ENCODE peak calls at places on chromosomes 5 and 9, in six cellular contexts. D is astrocyte of the cerebellum, Z is H7, U is heart right ventricle, E is uterus, I is hepatocyte. J is an unnamed sample.
A peak's percentile ranks its signal among the peaks of the same experiment; 100 is the strongest.

GRCh38 chr9:93149361-93149760 is 15.3 kb upstream of the NINJ1 start:
- DNase-seq in Z (no peak), E (no peak), D (no peak), U (no peak), I (no peak), J (no peak)

GRCh38 chr9:92484563-92484962 is 2.3 kb upstream of the ASPN start:
- DNase-seq in U (no peak), I (no peak), Z (no peak), D (no peak), E (no peak), J (no peak)

GRCh38 chr9:92384373-92384772 is 20.0 kb downstream of the OGN start:
- DNase-seq in D (no peak), E (no peak), I (no peak), Z (no peak), U (no peak), J (no peak)

GRCh38 chr5:37557734-37558293 is 178.7 kb downstream of the WDR70 start:
- DNase-seq in I (no peak), U (no peak), Z (no peak), E (no peak), D (no peak), J (no peak)

GRCh38 chr5:1159774-1160406 is 41.5 kb upstream of the SLC6A19 start:
- DNase-seq in U (no peak), D (no peak), I (no peak), Z (no peak), E (no peak), J (no peak)

GRCh38 chr5:53311661-53312060 is 168.8 kb upstream of the FST start:
- DNase-seq in D (no peak), E (no peak), Z (no peak), U (no peak), I (no peak), J (no peak)

GRCh38 chr9:33687779-33688178 is 107.6 kb upstream of the PRSS3 start:
- DNase-seq in U (no peak), E (no peak), I (peak; percentile 11), D (no peak), Z (no peak), J (no peak)

GRCh38 chr9:3447143-3447542 is 78.7 kb downstream of the RFX3 start:
- DNase-seq in Z (no peak), U (no peak), I (no peak), D (no peak), E (no peak), J (no peak)

GRCh38 chr5:151572657-151573368 is 18.3 kb downstream of the FAT2 start:
- DNase-seq in I (no peak), D (no peak), E (no peak), U (no peak), Z (no peak), J (no peak)

GRCh38 chr5:34483442-34484033 is 172.6 kb upstream of the RAI14 start:
- DNase-seq in U (no peak), I (no peak), D (peak; percentile 37), Z (peak; percentile 59), E (no peak), J (no peak)

GRCh38 chr9:76433851-76434250 is 25.1 kb upstream of the GCNT1 start:
- DNase-seq in U (no peak), Z (no peak), E (no peak), I (no peak), D (no peak), J (no peak)

GRCh38 chr5:162796507-162796906 is 640.9 kb upstream of the CCNG1 start:
- DNase-seq in Z (no peak), E (no peak), D (no peak), I (no peak), U (no peak), J (no peak)

GRCh38 chr5:173451651-173452050 is 123.4 kb upstream of the STC2 start:
- DNase-seq in I (no peak), Z (no peak), D (no peak), U (no peak), E (no peak), J (no peak)

GRCh38 chr9:19030899-19031298 is 2.1 kb downstream of the SAXO1 start:
- DNase-seq in U (no peak), Z (no peak), E (no peak), I (no peak), D (no peak), J (no peak)

GRCh38 chr5:83955916-83956315 is 235.3 kb upstream of the HAPLN1 start:
- DNase-seq in Z (no peak), E (no peak), U (no peak), I (no peak), D (peak; percentile 66), J (no peak)

GRCh38 chr9:19049872-19050636 is 827 bp downstream of the RRAGA start:
- DNase-seq in I (peak; percentile 35), Z (no peak), E (no peak), D (peak; percentile 18), U (no peak), J (no peak)

GRCh38 chr9:108184941-108185340 is 670.8 kb downstream of the ACTL7B start:
- DNase-seq in I (peak; percentile 73), D (no peak), U (no peak), E (no peak), Z (no peak), J (no peak)

GRCh38 chr5:12023614-12024241 is 119.5 kb upstream of the CTNND2 start:
- DNase-seq in E (no peak), I (peak; percentile 71), Z (peak; percentile 19), D (peak; percentile 38), U (no peak), J (peak; percentile 30)

GRCh38 chr5:65811004-65811403 is 89.0 kb downstream of the NLN start:
- DNase-seq in U (no peak), D (no peak), Z (no peak), I (peak; percentile 52), E (no peak), J (no peak)

GRCh38 chr5:150589791-150590601 is 50.5 kb upstream of the SYNPO start:
- DNase-seq in U (peak; percentile 72), D (peak; percentile 41), I (peak; percentile 81), Z (peak; percentile 86), E (peak; percentile 85), J (peak; percentile 26)

DNA sequence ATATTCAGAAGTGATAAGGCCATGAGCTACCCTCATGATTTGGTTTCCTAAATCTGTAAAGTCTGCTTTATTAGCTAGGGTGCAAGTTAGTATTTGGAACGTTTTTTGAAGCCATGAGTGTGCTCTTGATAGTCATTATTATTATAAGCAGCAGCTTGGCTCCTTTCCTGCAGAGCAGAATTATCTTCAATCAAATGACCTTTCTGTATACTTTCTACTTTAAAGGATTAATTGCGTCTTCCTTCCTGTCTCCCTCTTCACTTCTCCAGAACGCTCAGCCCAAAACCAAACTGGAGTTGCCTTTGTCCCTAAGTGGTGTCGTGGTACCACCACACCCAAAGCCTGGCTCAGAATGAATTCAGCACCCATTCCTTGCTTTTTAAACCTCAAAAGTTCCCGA is 211.3 kb downstream of the ARHGAP26 start:
- DNase-seq in D (no peak), Z (no peak), I (no peak), E (no peak), U (no peak), J (no peak)
- H3K4me3 ChIP-seq in D (no peak overlapping the region), Z (no peak overlapping the region), I (no peak overlapping the region), E (no peak overlapping the region), U (no peak overlapping the region), J (no peak overlapping the region)

GRCh38 chr5:15752886-15753285 is 252.9 kb downstream of the FBXL7 start:
- DNase-seq in D (no peak), U (peak; percentile 75), I (peak; percentile 30), Z (no peak), E (peak; percentile 46), J (peak; percentile 30)
- H3K4me3 ChIP-seq in D (no peak overlapping the region), U (peak overlapping the region; percentile 26), I (no peak overlapping the region), Z (no peak overlapping the region), E (no peak overlapping the region), J (no peak overlapping the region)

GRCh38 chr5:179345429-179346321 is at the start of gene ADAMTS2:
- DNase-seq in Z (peak; percentile 97), E (peak; percentile 77), D (no peak), I (peak; percentile 77), U (peak; percentile 74), J (peak; percentile 23)
- H3K4me3 ChIP-seq in Z (peak within 1 kb of the TSS; percentile 68), E (peak within 1 kb of the TSS; percentile 81), D (peak within 1 kb of the TSS; percentile 49), I (peak within 1 kb of the TSS; percentile 67), U (peak within 1 kb of the TSS; percentile 64), J (peak within 1 kb of the TSS; percentile 35)

DNA sequence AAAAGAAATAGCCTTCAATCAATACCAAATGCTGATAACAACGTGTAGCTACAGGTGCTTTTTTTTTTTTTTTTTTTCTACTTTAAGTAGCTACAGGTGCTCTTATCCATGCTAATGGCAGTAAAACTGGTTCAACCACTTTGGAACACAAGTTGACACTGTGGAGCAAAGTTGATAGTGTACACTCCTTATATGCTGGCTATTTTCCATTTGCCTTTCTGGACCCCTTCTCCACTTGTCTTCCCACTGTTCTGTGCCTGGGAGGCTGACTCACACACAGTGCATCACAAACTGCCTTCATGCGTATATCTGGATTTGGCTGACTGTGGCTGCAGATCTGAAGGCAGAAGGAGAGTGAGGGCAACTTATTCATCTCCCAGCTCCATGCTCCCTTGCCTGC is 247.9 kb downstream of the MSX2 start:
- DNase-seq in I (peak; percentile 72), D (no peak), E (no peak), U (no peak), Z (no peak), J (no peak)
- H3K4me3 ChIP-seq in I (no peak overlapping the region), D (no peak overlapping the region), E (no peak overlapping the region), U (no peak overlapping the region), Z (no peak overlapping the region), J (no peak overlapping the region)

GRCh38 chr9:125754096-125754495 is 6.9 kb downstream of the PBX3 start:
- DNase-seq in U (no peak), D (no peak), I (no peak), E (no peak), Z (no peak), J (no peak)

GRCh38 chr9:125752070-125752628 is 5.0 kb downstream of the PBX3 start:
- DNase-seq in D (no peak), Z (no peak), E (no peak), U (no peak), I (no peak), J (no peak)

GRCh38 chr9:125756499-125756898 is 9.3 kb downstream of the PBX3 start:
- DNase-seq in I (no peak), D (no peak), Z (no peak), U (no peak), E (no peak), J (no peak)

GRCh38 chr9:125757834-125758233 is 10.7 kb downstream of the PBX3 start:
- DNase-seq in U (no peak), Z (no peak), E (no peak), D (no peak), I (no peak), J (no peak)

GRCh38 chr9:125755340-125755739 is 8.2 kb downstream of the PBX3 start:
- DNase-seq in U (no peak), E (no peak), I (no peak), Z (no peak), D (peak; percentile 35), J (no peak)
- H3K4me3 ChIP-seq in U (no peak overlapping the region), E (no peak overlapping the region), I (no peak overlapping the region), Z (no peak overlapping the region), D (no peak overlapping the region), J (no peak overlapping the region)

DNA sequence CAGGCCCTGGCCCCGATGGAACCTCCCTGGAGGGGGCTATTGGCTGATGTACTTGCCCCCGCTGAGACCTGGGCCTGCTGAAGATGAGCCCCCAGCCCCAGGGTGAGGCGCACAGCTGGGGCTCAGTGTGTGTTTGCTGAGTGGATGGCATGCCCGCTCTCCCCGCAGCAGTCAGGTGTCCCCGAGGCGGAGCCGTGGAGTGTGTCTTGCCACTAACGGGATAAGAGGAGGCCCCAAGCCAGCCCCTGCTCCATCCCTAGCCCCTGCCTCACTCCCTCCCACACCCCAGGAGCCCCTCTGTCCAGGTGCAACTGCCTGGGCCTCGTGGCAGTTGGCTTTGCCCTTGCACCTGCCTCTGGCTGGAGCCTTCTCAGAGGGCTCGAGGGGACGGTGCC is 148.4 kb downstream of the RXRA start:
- DNase-seq in D (no peak), I (no peak), Z (peak; percentile 59), E (no peak), U (no peak), J (no peak)
- H3K4me3 ChIP-seq in D (no peak overlapping the region), I (no peak overlapping the region), Z (no peak overlapping the region), E (no peak overlapping the region), U (no peak overlapping the region), J (no peak overlapping the region)

J was measured in WERI-Rb-1.